ENCODE peak calls at places on chromosomes 5 and 9, in ten cellular contexts. V is SK-N-SH, R is NB4, N is HepG2, Y is WTC11, S is H1, I is A549, P is endothelial cell of umbilical vein, G is K562, A is GM12878. E is an unnamed sample.

GRCh38 chr5:149459891-149460290 is 80.8 kb upstream of the IL17B start:
- DNase-seq in A (no peak), V (no peak), P (no peak), I (no peak), Y (no peak), R (no peak), N (no peak), S (no peak), G (no peak), E (no peak)

GRCh38 chr5:158244882-158245281 is 385.9 kb upstream of the CLINT1 start:
- DNase-seq in R (no peak), A (no peak), V (no peak), S (no peak), Y (no peak), I (no peak), G (no peak), P (no peak), N (no peak), E (no peak)

GRCh38 chr5:59466271-59466670 is 427.3 kb downstream of the PDE4D start:
- DNase-seq in V (no peak), N (no peak), G (no peak), S (no peak), P (no peak), I (no peak), A (no peak), Y (no peak), R (no peak), E (no peak)

GRCh38 chr9:125649315-125649714 is 57.7 kb downstream of the MAPKAP1 start:
- DNase-seq in P (peak; percentile 92), G (no peak), S (no peak), V (no peak), Y (no peak), A (no peak), R (peak; percentile 75), N (no peak), I (peak; percentile 51), E (peak; percentile 74)

GRCh38 chr9:135440620-135441019 is 39.0 kb upstream of the PPP1R26 start:
- DNase-seq in V (no peak), P (no peak), Y (peak; percentile 24), I (peak; percentile 41), A (no peak), N (peak; percentile 80), R (no peak), S (no peak), G (no peak), E (peak; percentile 26)

GRCh38 chr9:3672399-3672798 is 146.6 kb upstream of the RFX3 start:
- DNase-seq in A (no peak), S (no peak), I (no peak), N (no peak), P (no peak), V (no peak), R (no peak), G (no peak), Y (no peak), E (no peak)

GRCh38 chr9:10562581-10563343 is 50.0 kb downstream of the PTPRD start:
- DNase-seq in P (no peak), R (no peak), I (no peak), N (no peak), V (no peak), A (no peak), S (no peak), G (no peak), Y (no peak), E (no peak)

GRCh38 chr9:76868897-76869296 is 37.0 kb downstream of the PRUNE2 start:
- DNase-seq in N (no peak), I (no peak), G (no peak), P (no peak), A (no peak), Y (no peak), R (no peak), V (no peak), S (no peak), E (no peak)

GRCh38 chr5:111950660-111951059 is 193.7 kb upstream of the NREP start:
- DNase-seq in I (no peak), G (no peak), S (no peak), R (no peak), V (no peak), N (no peak), Y (no peak), P (no peak), A (no peak), E (no peak)

GRCh38 chr5:173762930-173763329 is 125.2 kb upstream of the CPEB4 start:
- DNase-seq in V (no peak), A (no peak), N (peak; percentile 41), Y (no peak), P (no peak), S (no peak), R (peak; percentile 55), I (no peak), G (no peak), E (no peak)

GRCh38 chr5:138457532-138458275 is 7.6 kb upstream of the EGR1 start:
- DNase-seq in Y (no peak), V (no peak), I (no peak), A (no peak), G (no peak), R (no peak), P (peak; percentile 1), N (no peak), S (no peak), E (no peak)

DNA sequence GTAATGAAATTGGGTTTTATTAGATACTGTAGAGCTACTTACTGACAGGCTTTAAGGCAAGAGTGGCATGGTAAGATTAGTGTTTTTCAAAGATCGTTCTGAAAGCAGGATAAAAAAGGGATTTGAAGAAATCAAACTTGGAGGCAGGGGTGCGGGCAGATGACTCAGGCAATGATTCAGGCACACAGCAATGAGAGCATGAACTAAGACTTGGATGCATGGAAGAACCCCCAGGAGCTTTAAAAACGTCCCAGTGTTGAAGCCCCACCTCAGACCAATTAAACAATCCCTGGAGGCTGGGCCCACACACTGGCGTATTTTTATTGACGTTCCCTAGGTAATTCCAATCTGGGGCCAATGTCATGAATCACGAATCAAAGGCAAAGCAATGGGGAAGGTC is 102.5 kb downstream of the SREK1 start:
- DNase-seq in I (no peak), G (no peak), R (no peak), A (no peak), Y (no peak), S (no peak), P (no peak), N (no peak), V (no peak), E (no peak)
- TF ChIP-seq MAX in I (no peak), G (no peak), R (no peak), A (no peak), Y (no peak), S (no peak), P (no peak), N (no peak), V (no peak), E (no peak)

GRCh38 chr5:132812949-132813598 is at the start of gene SOWAHA:
- DNase-seq in G (no peak), P (no peak), Y (peak; percentile 63), N (no peak), I (peak; percentile 41), V (no peak), A (no peak), R (no peak), S (no peak), E (no peak)
- TF ChIP-seq MAX in G (no peak), P (no peak), Y (no peak), N (no peak), I (no peak), V (no peak), A (no peak), R (no peak), S (no peak), E (no peak)

GRCh38 chr9:71895122-71895521 is 15.9 kb downstream of the ABHD17B start:
- DNase-seq in P (no peak), S (no peak), Y (no peak), R (peak; percentile 50), I (no peak), G (no peak), V (no peak), N (no peak), A (no peak), E (no peak)
- TF ChIP-seq MAX in P (no peak), S (no peak), Y (no peak), R (no peak), I (no peak), G (no peak), V (no peak), N (no peak), A (no peak), E (no peak)

DNA sequence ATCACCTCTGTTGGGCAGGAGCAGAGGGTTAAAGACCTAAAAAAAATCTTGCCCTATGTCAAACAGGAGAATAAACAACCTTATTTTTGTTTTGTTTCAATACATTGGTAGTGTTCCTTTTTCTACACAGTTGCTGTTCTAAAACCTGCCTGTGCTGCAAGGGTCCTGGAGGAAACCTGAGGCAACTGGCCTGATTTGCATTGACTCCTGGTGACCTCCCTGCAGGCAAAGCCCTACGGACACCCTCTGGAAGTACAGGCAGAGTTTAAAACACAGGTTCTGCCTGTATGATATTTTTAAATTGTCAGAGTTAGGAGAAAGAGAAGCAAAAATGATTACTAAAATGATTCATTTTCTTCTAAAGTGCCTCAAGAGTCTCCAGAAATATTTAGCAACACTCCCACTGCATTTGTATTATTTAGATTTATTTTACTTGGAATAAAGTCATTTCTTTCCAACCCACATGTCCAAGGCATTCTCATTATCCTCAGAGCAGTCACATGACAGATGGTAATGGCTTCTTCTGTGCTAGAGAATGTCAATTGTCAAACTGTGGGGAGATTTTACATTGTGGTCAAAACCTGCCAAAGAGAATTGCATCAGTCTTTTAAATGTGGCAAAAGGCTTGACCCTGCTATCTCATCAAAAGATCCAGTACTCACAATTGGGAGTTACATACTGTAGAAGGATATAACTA is 559.6 kb downstream of the CETN3 start:
- DNase-seq in P (no peak), A (no peak), S (no peak), V (no peak), R (no peak), N (no peak), G (no peak), Y (peak; percentile 29), I (no peak), E (no peak)
- TF ChIP-seq MAX in P (no peak), A (no peak), S (no peak), V (no peak), R (no peak), N (no peak), G (no peak), Y (no peak), I (no peak), E (no peak)

GRCh38 chr5:151280443-151280842 is 23.1 kb downstream of the SLC36A3 start:
- DNase-seq in A (no peak), G (no peak), S (no peak), Y (no peak), I (no peak), R (no peak), V (no peak), N (no peak), P (no peak), E (no peak)
- TF ChIP-seq MAX in A (no peak), G (no peak), S (no peak), Y (no peak), I (no peak), R (no peak), V (no peak), N (no peak), P (no peak), E (no peak)

GRCh38 chr9:129311638-129312037 is 133.6 kb upstream of the IER5L start:
- DNase-seq in Y (no peak), G (no peak), P (no peak), A (no peak), I (no peak), V (no peak), R (no peak), S (no peak), N (no peak), E (no peak)
- TF ChIP-seq MAX in Y (no peak), G (no peak), P (no peak), A (no peak), I (no peak), V (no peak), R (no peak), S (no peak), N (no peak), E (no peak)

E was measured in HCT116.